ENCODE peak calls at places on chromosomes 12 and 14, in eight cellular contexts. One of them, this sample, is unnamed. For H3K9me3, the result is how much of the 10 kb centered on the place peaks cover.

GRCh38 chr12:46675736-46676135 is 150.1 kb downstream of the SLC38A4 start:
- DNase-seq in neural progenitor cell: peak
- DNase-seq in esophagus muscularis mucosa: no peak
- DNase-seq in CD4-positive, alpha-beta memory T cell: peak
- DNase-seq in fibroblast of lung: peak
- DNase-seq in MM.1S: peak
- DNase-seq in cardiac muscle cell: peak
- DNase-seq in CD4-positive, CD25-positive, alpha-beta regulatory T cell: peak
- DNase-seq in this sample: no peak

GRCh38 chr12:72901685-72902084 is 629.5 kb downstream of the TRHDE start:
- DNase-seq in neural progenitor cell: no peak
- DNase-seq in CD4-positive, alpha-beta memory T cell: no peak
- DNase-seq in cardiac muscle cell: no peak
- DNase-seq in CD4-positive, CD25-positive, alpha-beta regulatory T cell: no peak
- DNase-seq in fibroblast of lung: no peak
- DNase-seq in esophagus muscularis mucosa: no peak
- DNase-seq in MM.1S: peak
- DNase-seq in this sample: no peak

GRCh38 chr14:83255015-83255726 is 1721.5 kb upstream of the SEL1L start:
- DNase-seq in CD4-positive, CD25-positive, alpha-beta regulatory T cell: no peak
- DNase-seq in esophagus muscularis mucosa: no peak
- DNase-seq in cardiac muscle cell: no peak
- DNase-seq in MM.1S: no peak
- DNase-seq in neural progenitor cell: no peak
- DNase-seq in CD4-positive, alpha-beta memory T cell: no peak
- DNase-seq in fibroblast of lung: no peak
- DNase-seq in this sample: no peak

GRCh38 chr12:128008341-128008740 is 258.6 kb upstream of the TMEM132C start:
- DNase-seq in neural progenitor cell: no peak
- DNase-seq in CD4-positive, alpha-beta memory T cell: no peak
- DNase-seq in CD4-positive, CD25-positive, alpha-beta regulatory T cell: no peak
- DNase-seq in esophagus muscularis mucosa: peak
- DNase-seq in MM.1S: no peak
- DNase-seq in cardiac muscle cell: no peak
- DNase-seq in fibroblast of lung: no peak
- DNase-seq in this sample: no peak

GRCh38 chr12:25883026-25883928 is 75.2 kb upstream of the RASSF8 start:
- DNase-seq in fibroblast of lung: no peak
- DNase-seq in CD4-positive, alpha-beta memory T cell: no peak
- DNase-seq in esophagus muscularis mucosa: no peak
- DNase-seq in MM.1S: no peak
- DNase-seq in cardiac muscle cell: no peak
- DNase-seq in CD4-positive, CD25-positive, alpha-beta regulatory T cell: no peak
- DNase-seq in neural progenitor cell: no peak
- DNase-seq in this sample: no peak

GRCh38 chr12:92403210-92404175 is 257.8 kb upstream of the BTG1 start:
- DNase-seq in MM.1S: peak
- DNase-seq in CD4-positive, alpha-beta memory T cell: peak
- DNase-seq in CD4-positive, CD25-positive, alpha-beta regulatory T cell: peak
- DNase-seq in neural progenitor cell: no peak
- DNase-seq in esophagus muscularis mucosa: peak
- DNase-seq in cardiac muscle cell: no peak
- DNase-seq in fibroblast of lung: no peak
- DNase-seq in this sample: peak

GRCh38 chr12:107091381-107091780 is 2.0 kb downstream of the CRY1 start:
- DNase-seq in CD4-positive, CD25-positive, alpha-beta regulatory T cell: no peak
- DNase-seq in neural progenitor cell: no peak
- DNase-seq in MM.1S: no peak
- DNase-seq in cardiac muscle cell: peak
- DNase-seq in CD4-positive, alpha-beta memory T cell: no peak
- DNase-seq in fibroblast of lung: peak
- DNase-seq in esophagus muscularis mucosa: peak
- DNase-seq in this sample: no peak

GRCh38 chr12:108595711-108596647 is 1.9 kb downstream of the TMEM119 start:
- DNase-seq in neural progenitor cell: no peak
- DNase-seq in fibroblast of lung: no peak
- DNase-seq in cardiac muscle cell: no peak
- DNase-seq in MM.1S: no peak
- DNase-seq in CD4-positive, alpha-beta memory T cell: no peak
- DNase-seq in esophagus muscularis mucosa: no peak
- DNase-seq in CD4-positive, CD25-positive, alpha-beta regulatory T cell: no peak
- DNase-seq in this sample: no peak

GRCh38 chr12:62724285-62724684 is 210.7 kb downstream of the PPM1H start:
- DNase-seq in fibroblast of lung: no peak
- DNase-seq in CD4-positive, alpha-beta memory T cell: no peak
- DNase-seq in cardiac muscle cell: no peak
- DNase-seq in esophagus muscularis mucosa: no peak
- DNase-seq in neural progenitor cell: no peak
- DNase-seq in CD4-positive, CD25-positive, alpha-beta regulatory T cell: no peak
- DNase-seq in MM.1S: no peak
- DNase-seq in this sample: no peak

GRCh38 chr12:34397591-34398365 is 375.5 kb downstream of the ALG10 start:
- DNase-seq in neural progenitor cell: no peak
- DNase-seq in CD4-positive, alpha-beta memory T cell: no peak
- DNase-seq in MM.1S: no peak
- DNase-seq in esophagus muscularis mucosa: peak
- DNase-seq in CD4-positive, CD25-positive, alpha-beta regulatory T cell: no peak
- DNase-seq in cardiac muscle cell: no peak
- DNase-seq in fibroblast of lung: no peak
- DNase-seq in this sample: no peak

GRCh38 chr14:26841920-26842741 is 244.3 kb upstream of the NOVA1 start:
- DNase-seq in neural progenitor cell: no peak
- DNase-seq in CD4-positive, alpha-beta memory T cell: no peak
- DNase-seq in CD4-positive, CD25-positive, alpha-beta regulatory T cell: no peak
- DNase-seq in cardiac muscle cell: peak
- DNase-seq in MM.1S: no peak
- DNase-seq in esophagus muscularis mucosa: no peak
- DNase-seq in fibroblast of lung: peak
- DNase-seq in this sample: no peak

GRCh38 chr12:71157601-71158233 is at the start of gene TSPAN8:
- DNase-seq in MM.1S: no peak
- DNase-seq in esophagus muscularis mucosa: no peak
- DNase-seq in neural progenitor cell: no peak
- DNase-seq in cardiac muscle cell: no peak
- DNase-seq in fibroblast of lung: no peak
- DNase-seq in CD4-positive, CD25-positive, alpha-beta regulatory T cell: no peak
- DNase-seq in CD4-positive, alpha-beta memory T cell: no peak
- DNase-seq in this sample: no peak

GRCh38 chr14:36975834-36976233 is 196.6 kb downstream of the SLC25A21 start:
- DNase-seq in esophagus muscularis mucosa: no peak
- DNase-seq in cardiac muscle cell: no peak
- DNase-seq in CD4-positive, CD25-positive, alpha-beta regulatory T cell: no peak
- DNase-seq in MM.1S: no peak
- DNase-seq in neural progenitor cell: no peak
- DNase-seq in CD4-positive, alpha-beta memory T cell: no peak
- DNase-seq in fibroblast of lung: peak
- DNase-seq in this sample: no peak

GRCh38 chr12:5442251-5443006 is 10.5 kb downstream of the NTF3 start:
- DNase-seq in cardiac muscle cell: peak
- DNase-seq in neural progenitor cell: peak
- DNase-seq in fibroblast of lung: peak
- DNase-seq in esophagus muscularis mucosa: no peak
- DNase-seq in MM.1S: peak
- DNase-seq in CD4-positive, alpha-beta memory T cell: no peak
- DNase-seq in CD4-positive, CD25-positive, alpha-beta regulatory T cell: no peak
- DNase-seq in this sample: no peak

GRCh38 chr12:97899956-97900355 is 437.4 kb downstream of the RMST start:
- DNase-seq in MM.1S: no peak
- DNase-seq in neural progenitor cell: no peak
- DNase-seq in CD4-positive, CD25-positive, alpha-beta regulatory T cell: no peak
- DNase-seq in fibroblast of lung: no peak
- DNase-seq in esophagus muscularis mucosa: no peak
- DNase-seq in cardiac muscle cell: no peak
- DNase-seq in CD4-positive, alpha-beta memory T cell: no peak
- DNase-seq in this sample: no peak

DNA sequence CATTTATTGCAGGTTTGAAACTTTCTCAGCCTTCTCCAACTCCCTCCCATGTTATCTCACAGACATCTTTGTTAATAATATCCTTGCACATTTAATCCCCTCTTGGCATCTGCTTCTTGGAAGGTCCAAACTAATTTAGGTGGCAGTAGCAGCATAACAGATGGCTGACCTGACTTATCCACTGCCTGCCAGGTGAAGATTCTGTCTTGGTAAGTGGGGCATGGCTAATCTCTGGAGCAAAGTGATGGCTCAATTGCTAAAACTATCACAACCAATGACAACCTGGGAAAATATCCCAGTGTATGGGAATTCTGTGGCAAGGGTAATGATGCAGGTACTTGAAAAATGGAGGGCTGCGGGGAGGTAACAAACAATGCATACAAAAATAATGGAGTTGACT is 58.2 kb upstream of the ALG10B start:
- DNase-seq in neural progenitor cell: no peak
- DNase-seq in esophagus muscularis mucosa: no peak
- DNase-seq in cardiac muscle cell: no peak
- DNase-seq in CD4-positive, CD25-positive, alpha-beta regulatory T cell: no peak
- DNase-seq in MM.1S: no peak
- DNase-seq in CD4-positive, alpha-beta memory T cell: no peak
- DNase-seq in fibroblast of lung: no peak
- DNase-seq in this sample: no peak
- H3K9me3 ChIP-seq in neural progenitor cell: under half
- H3K9me3 ChIP-seq in esophagus muscularis mucosa: under half
- H3K9me3 ChIP-seq in cardiac muscle cell: under half
- H3K9me3 ChIP-seq in CD4-positive, CD25-positive, alpha-beta regulatory T cell: under half
- H3K9me3 ChIP-seq in MM.1S: under half
- H3K9me3 ChIP-seq in CD4-positive, alpha-beta memory T cell: under half
- H3K9me3 ChIP-seq in fibroblast of lung: under half
- H3K9me3 ChIP-seq in this sample: under half

DNA sequence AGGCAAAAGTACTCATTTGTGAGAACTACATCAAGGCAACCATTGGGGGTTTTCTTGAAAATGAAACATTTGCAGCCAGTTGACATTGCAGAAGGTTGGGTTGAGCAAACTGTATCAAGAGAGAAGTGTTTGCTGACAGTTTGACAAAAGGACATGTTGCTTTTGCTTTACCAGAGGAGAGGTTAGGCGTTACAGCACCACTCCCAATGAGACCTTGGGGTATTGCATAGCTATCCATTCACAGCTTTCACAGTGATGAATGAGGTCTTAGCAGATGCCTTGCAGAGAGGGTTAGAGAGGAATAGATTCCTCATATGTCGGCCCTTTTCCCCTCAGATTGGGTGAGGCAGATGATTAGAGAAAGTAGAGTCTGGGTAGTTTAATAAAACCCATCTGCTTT is 988.9 kb upstream of the FLRT2 start:
- DNase-seq in MM.1S: no peak
- DNase-seq in esophagus muscularis mucosa: no peak
- DNase-seq in CD4-positive, CD25-positive, alpha-beta regulatory T cell: no peak
- DNase-seq in CD4-positive, alpha-beta memory T cell: no peak
- DNase-seq in fibroblast of lung: no peak
- DNase-seq in cardiac muscle cell: no peak
- DNase-seq in neural progenitor cell: no peak
- DNase-seq in this sample: no peak
- H3K9me3 ChIP-seq in MM.1S: under half
- H3K9me3 ChIP-seq in esophagus muscularis mucosa: under half
- H3K9me3 ChIP-seq in CD4-positive, CD25-positive, alpha-beta regulatory T cell: under half
- H3K9me3 ChIP-seq in CD4-positive, alpha-beta memory T cell: under half
- H3K9me3 ChIP-seq in fibroblast of lung: under half
- H3K9me3 ChIP-seq in cardiac muscle cell: under half
- H3K9me3 ChIP-seq in neural progenitor cell: under half
- H3K9me3 ChIP-seq in this sample: under half

DNA sequence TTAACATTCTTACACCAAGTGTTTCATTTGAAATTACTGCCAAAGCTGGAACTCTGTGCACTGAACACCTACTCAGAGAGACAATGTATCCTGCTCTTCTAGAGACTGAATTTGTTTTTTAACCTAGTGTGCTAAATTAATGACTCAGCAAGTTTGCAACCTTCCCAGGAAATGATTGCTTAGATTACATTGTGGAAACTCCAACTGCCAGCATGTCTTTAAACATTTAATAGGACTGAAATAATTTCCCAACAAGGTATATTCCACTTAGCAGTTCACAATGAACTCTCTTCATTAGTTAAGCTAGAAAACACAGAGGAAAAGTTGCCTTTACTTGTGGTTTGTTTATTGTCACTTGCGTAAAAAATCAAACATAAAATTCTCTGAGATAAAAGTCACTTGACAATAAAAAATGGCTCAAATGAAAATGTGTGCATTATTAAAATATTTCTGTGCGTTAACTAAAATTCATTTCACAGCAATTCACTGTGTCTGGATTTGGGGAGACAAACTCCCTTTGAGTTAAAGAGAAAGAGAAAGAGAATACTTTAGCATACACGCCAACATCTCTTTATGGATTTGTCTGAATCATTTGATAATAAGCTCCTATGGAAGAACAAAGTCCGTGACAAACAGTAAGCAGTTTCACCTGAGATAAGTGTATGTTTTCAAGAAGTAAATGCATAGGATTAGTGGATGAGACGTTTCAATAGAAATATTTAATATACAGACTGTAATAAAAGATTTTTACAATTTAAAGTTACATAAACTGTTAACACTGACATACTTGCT is 284.0 kb downstream of the PRKD1 start:
- DNase-seq in cardiac muscle cell: peak
- DNase-seq in esophagus muscularis mucosa: no peak
- DNase-seq in CD4-positive, CD25-positive, alpha-beta regulatory T cell: no peak
- DNase-seq in fibroblast of lung: peak
- DNase-seq in neural progenitor cell: no peak
- DNase-seq in CD4-positive, alpha-beta memory T cell: no peak
- DNase-seq in MM.1S: no peak
- DNase-seq in this sample: no peak
- H3K9me3 ChIP-seq in cardiac muscle cell: under half
- H3K9me3 ChIP-seq in esophagus muscularis mucosa: under half
- H3K9me3 ChIP-seq in CD4-positive, CD25-positive, alpha-beta regulatory T cell: under half
- H3K9me3 ChIP-seq in fibroblast of lung: under half
- H3K9me3 ChIP-seq in neural progenitor cell: under half
- H3K9me3 ChIP-seq in CD4-positive, alpha-beta memory T cell: under half
- H3K9me3 ChIP-seq in MM.1S: under half
- H3K9me3 ChIP-seq in this sample: under half

DNA sequence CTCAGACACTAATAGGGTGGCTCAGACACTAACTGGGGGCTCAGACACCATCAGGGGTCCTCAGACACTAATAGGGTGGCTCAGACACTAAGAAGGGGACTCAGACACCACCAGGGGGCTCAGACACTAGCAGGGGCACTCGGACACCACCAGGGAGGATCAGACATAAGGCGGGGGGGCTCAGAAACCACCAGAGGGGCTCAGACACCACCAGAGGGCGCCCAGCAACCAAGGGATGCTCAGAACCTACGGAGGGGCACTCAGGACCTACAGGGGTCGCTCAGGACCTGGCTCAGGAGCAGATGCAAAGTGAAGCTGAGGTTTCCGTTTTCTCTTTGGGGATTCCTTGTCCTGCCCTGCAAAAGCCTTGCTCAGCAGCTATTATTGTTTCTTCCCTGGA is 448.5 kb downstream of the TMEM121 start:
- DNase-seq in MM.1S: no peak
- DNase-seq in CD4-positive, CD25-positive, alpha-beta regulatory T cell: peak
- DNase-seq in cardiac muscle cell: no peak
- DNase-seq in esophagus muscularis mucosa: no peak
- DNase-seq in CD4-positive, alpha-beta memory T cell: peak
- DNase-seq in fibroblast of lung: no peak
- DNase-seq in neural progenitor cell: no peak
- DNase-seq in this sample: peak
- H3K9me3 ChIP-seq in MM.1S: under half
- H3K9me3 ChIP-seq in CD4-positive, CD25-positive, alpha-beta regulatory T cell: under half
- H3K9me3 ChIP-seq in cardiac muscle cell: under half
- H3K9me3 ChIP-seq in esophagus muscularis mucosa: under half
- H3K9me3 ChIP-seq in CD4-positive, alpha-beta memory T cell: under half
- H3K9me3 ChIP-seq in fibroblast of lung: under half
- H3K9me3 ChIP-seq in neural progenitor cell: under half
- H3K9me3 ChIP-seq in this sample: under half

This sample was measured in T-helper 17 cell.